ENCODE peak calls at places on chromosomes 3 and 15, in six cellular contexts. Y is substantia nigra, U is fibroblast of gingiva, F is amygdala, J is foreskin fibroblast, N is sigmoid colon. D is an unnamed sample.

GRCh38 chr3:61573441-61573840 is 12.1 kb downstream of the PTPRG start:
- DNase-seq in F (no peak), N (no peak), Y (no peak), U (no peak), J (no peak), D (no peak)

GRCh38 chr15:80450811-80451321 is 46.7 kb downstream of the ARNT2 start:
- DNase-seq in N (no peak), J (no peak), U (no peak), Y (no peak), F (no peak), D (no peak)

GRCh38 chr3:170784406-170784805 is 85.6 kb downstream of the RPL22L1 start:
- DNase-seq in J (no peak), U (no peak), Y (no peak), F (no peak), N (no peak), D (no peak)

GRCh38 chr3:186849392-186849975 is 7.0 kb downstream of the ADIPOQ start:
- DNase-seq in F (no peak), U (no peak), Y (no peak), N (no peak), J (no peak), D (peak)

GRCh38 chr3:159762238-159762637 is 226.4 kb upstream of the IL12A start:
- DNase-seq in F (no peak), N (no peak), J (no peak), U (peak), Y (no peak), D (peak)

GRCh38 chr3:194375473-194375872 is 5.9 kb upstream of the LRRC15 start:
- DNase-seq in F (no peak), U (no peak), J (no peak), N (no peak), Y (no peak), D (peak)

GRCh38 chr15:38534691-38535090 is 29.9 kb downstream of the RASGRP1 start:
- DNase-seq in J (no peak), U (no peak), N (no peak), F (no peak), Y (no peak), D (no peak)

GRCh38 chr3:141262306-141262705 is 30.7 kb downstream of the PXYLP1 start:
- DNase-seq in Y (no peak), U (peak), J (peak), N (no peak), F (no peak), D (no peak)

GRCh38 chr3:66039590-66039887 is 821 bp upstream of the MAGI1 start:
- DNase-seq in Y (peak), F (peak), U (peak), N (peak), J (no peak), D (peak)

GRCh38 chr15:68888419-68888818 is 41.9 kb upstream of the SPESP1 start:
- DNase-seq in J (no peak), Y (no peak), U (no peak), N (no peak), F (no peak), D (no peak)

GRCh38 chr3:50620420-50620819 is 3.5 kb downstream of the MAPKAPK3 start:
- DNase-seq in F (no peak), Y (no peak), N (no peak), U (no peak), J (no peak), D (no peak)

GRCh38 chr3:138051946-138052802 is 42.2 kb downstream of the CLDN18 start:
- DNase-seq in F (no peak), Y (peak), U (peak), J (peak), N (no peak), D (peak)

GRCh38 chr15:70501849-70502248 is 261.5 kb downstream of the UACA start:
- DNase-seq in U (no peak), Y (no peak), J (no peak), F (no peak), N (no peak), D (no peak)

GRCh38 chr3:9161811-9162210 is 87.6 kb downstream of the SRGAP3 start:
- DNase-seq in N (no peak), F (no peak), Y (no peak), U (no peak), J (no peak), D (no peak)

GRCh38 chr15:69393831-69394491 is 20.2 kb upstream of the KIF23 start:
- DNase-seq in F (no peak), U (no peak), Y (no peak), J (no peak), N (no peak), D (no peak)

GRCh38 chr3:121970047-121970446 is 52.0 kb downstream of the ILDR1 start:
- DNase-seq in Y (no peak), F (no peak), J (peak), U (peak), N (no peak), D (no peak)

D was measured in NCI-H524.